ENCODE peak calls at places on chromosomes 7 and 10, in four cellular contexts. Q is cardiac muscle cell, E is T-helper 1 cell, F is H54. Z is an unnamed sample.

GRCh38 chr7:63205136-63205535 is 793.5 kb upstream of the ZNF722 start:
- DNase-seq in Q (no peak), F (no peak), E (no peak), Z (no peak)

GRCh38 chr7:75756340-75757297 is 15.4 kb downstream of the CCL26 start:
- DNase-seq in F (no peak), E (no peak), Q (peak), Z (no peak)

GRCh38 chr7:41169307-41169706 is 533.6 kb downstream of the INHBA start:
- DNase-seq in F (no peak), Q (no peak), E (no peak), Z (no peak)

GRCh38 chr7:43385856-43386255 is 197.1 kb upstream of the STK17A start:
- DNase-seq in E (no peak), F (no peak), Q (no peak), Z (no peak)

GRCh38 chr7:156386097-156386496 is 254.5 kb upstream of the RNF32 start:
- DNase-seq in E (no peak), F (no peak), Q (no peak), Z (no peak)

GRCh38 chr10:131170042-131170983 is 141.2 kb downstream of the TCERG1L start:
- DNase-seq in Q (no peak), E (no peak), F (no peak), Z (no peak)

GRCh38 chr10:68095176-68095575 is 14.1 kb upstream of the MYPN start:
- DNase-seq in F (no peak), E (no peak), Q (no peak), Z (no peak)

GRCh38 chr10:77111611-77112550 is 525.7 kb downstream of the KCNMA1 start:
- DNase-seq in F (peak), E (peak), Q (peak), Z (no peak)

GRCh38 chr7:54783952-54784351 is 24.9 kb upstream of the SEC61G start:
- DNase-seq in F (no peak), E (no peak), Q (no peak), Z (no peak)

GRCh38 chr10:24866615-24867583 is 85.5 kb downstream of the PRTFDC1 start:
- DNase-seq in F (peak), Q (no peak), E (no peak), Z (no peak)

GRCh38 chr7:77950548-77950947 is 152.0 kb downstream of the PHTF2 start:
- DNase-seq in E (no peak), Q (no peak), F (no peak), Z (no peak)

GRCh38 chr7:20783716-20784310 is 2.9 kb downstream of the SP8 start:
- DNase-seq in Q (peak), F (no peak), E (no peak), Z (no peak)

GRCh38 chr10:117175901-117176534 is 21.3 kb upstream of the KCNK18 start:
- DNase-seq in Q (peak), F (peak), E (peak), Z (peak)

GRCh38 chr7:45239486-45239885 is 81.9 kb downstream of the RAMP3 start:
- DNase-seq in E (no peak), Q (no peak), F (peak), Z (no peak)